ENCODE peak calls at places on chromosome 4, in four cellular contexts. E is NT2/D1, X is OCI-LY7, A is right atrium auricular region. T is an unnamed sample.
A peak's percentile ranks its signal among the peaks of the same experiment; 100 is the strongest.

GRCh38 chr4:98794565-98795205 is 134.2 kb downstream of the EIF4E start:
- DNase-seq in E (no peak), X (no peak), A (no peak), T (no peak)

GRCh38 chr4:28391877-28392276 is 1531.2 kb downstream of the STIM2 start:
- DNase-seq in E (no peak), X (no peak), A (no peak), T (no peak)

GRCh38 chr4:109574443-109574850 is 14.4 kb downstream of the MCUB start:
- DNase-seq in E (no peak), X (peak; percentile 29), A (no peak), T (no peak)

GRCh38 chr4:44447563-44448504 is 775 bp downstream of the KCTD8 start:
- DNase-seq in E (no peak), X (no peak), A (peak; percentile 58), T (no peak)

GRCh38 chr4:6198768-6199343 is 1.5 kb downstream of the JAKMIP1 start:
- DNase-seq in E (no peak), X (no peak), A (no peak), T (no peak)

GRCh38 chr4:89723096-89723495 is 113.9 kb downstream of the SNCA start:
- DNase-seq in E (no peak), X (no peak), A (no peak), T (no peak)

GRCh38 chr4:118373614-118374255 is 20.9 kb upstream of the PRSS12 start:
- DNase-seq in E (no peak), X (no peak), A (no peak), T (no peak)

GRCh38 chr4:7043521-7044414 is 596 bp downstream of the TADA2B start:
- DNase-seq in E (no peak), X (peak; percentile 68), A (no peak), T (peak; percentile 48)

GRCh38 chr4:18568600-18568999 is 547.0 kb upstream of the LCORL start:
- DNase-seq in E (peak; percentile 5), X (no peak), A (no peak), T (no peak)

GRCh38 chr4:175373031-175373430 is 439.0 kb downstream of the GPM6A start:
- DNase-seq in E (no peak), X (no peak), A (no peak), T (no peak)

GRCh38 chr4:101393256-101393655 is 45.9 kb upstream of the PPP3CA start:
- DNase-seq in E (no peak), X (no peak), A (no peak), T (no peak)

GRCh38 chr4:186787536-186787935 is 63.9 kb upstream of the FAT1 start:
- DNase-seq in E (no peak), X (no peak), A (no peak), T (no peak)

GRCh38 chr4:137370699-137371098 is 161.6 kb downstream of the PCDH18 start:
- DNase-seq in E (no peak), X (no peak), A (no peak), T (no peak)

GRCh38 chr4:26105815-26106699 is 192.0 kb downstream of the SMIM20 start:
- DNase-seq in E (no peak), X (no peak), A (no peak), T (no peak)

GRCh38 chr4:113637363-113637762 is 124.2 kb downstream of the CAMK2D start:
- DNase-seq in E (no peak), X (no peak), A (no peak), T (no peak)

GRCh38 chr4:169846396-169846795 is 88.7 kb upstream of the HPF1 start:
- DNase-seq in E (no peak), X (no peak), A (no peak), T (no peak)

GRCh38 chr4:186900232-186900900 is 176.7 kb upstream of the FAT1 start:
- DNase-seq in E (no peak), X (no peak), A (no peak), T (no peak)

GRCh38 chr4:6150046-6150735 is 50.2 kb downstream of the JAKMIP1 start:
- DNase-seq in E (no peak), X (no peak), A (no peak), T (no peak)

DNA sequence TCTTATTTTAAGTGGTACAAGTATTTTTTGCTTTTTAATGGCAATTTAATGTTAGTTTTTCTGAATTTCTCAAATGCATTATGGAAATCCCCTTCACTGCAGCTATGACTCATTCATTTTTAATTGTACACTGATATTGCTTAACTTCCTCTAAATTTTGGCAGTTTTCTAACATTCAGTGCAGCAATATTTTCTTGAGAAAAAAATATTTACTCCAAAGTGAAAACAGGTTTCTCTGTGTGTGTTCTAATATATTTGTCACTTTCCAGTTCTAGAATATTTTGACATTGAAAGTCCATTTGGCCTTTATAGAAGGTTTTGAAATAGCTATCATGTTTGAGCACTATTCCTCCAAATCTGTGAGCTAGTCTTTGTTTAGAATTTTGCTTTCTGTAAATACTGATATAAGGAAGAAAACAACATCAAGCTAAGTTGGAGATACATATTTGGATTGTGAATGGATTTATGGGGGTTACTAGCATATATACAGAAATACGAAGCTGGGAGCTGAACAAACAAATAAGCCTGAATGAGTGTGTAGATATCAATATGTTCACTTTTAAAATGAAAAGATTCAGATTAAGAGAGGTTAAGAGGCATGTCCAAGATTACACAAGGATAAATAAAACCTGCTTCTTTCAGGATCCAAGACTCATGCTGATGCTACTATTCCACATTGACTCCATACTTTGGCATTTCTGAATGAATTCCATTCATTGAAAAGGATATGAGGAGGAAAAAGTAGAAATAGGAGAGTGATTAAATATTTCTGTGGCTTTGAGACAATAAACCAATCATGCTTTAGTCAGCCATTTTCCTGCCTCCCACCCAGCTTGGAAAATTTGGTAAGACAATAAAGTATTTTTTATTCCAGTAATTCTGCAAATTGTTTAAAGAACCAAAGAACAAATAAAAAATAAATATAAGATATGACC is 57.4 kb upstream of the SLIT2 start:
- DNase-seq in E (no peak), X (no peak), A (no peak), T (no peak)
- H3K9me3 ChIP-seq in E (peaks cover 13% of the 10 kb centered on the region), X (no peaks in the 10 kb centered on the region), A (no peaks in the 10 kb centered on the region), T (no peaks in the 10 kb centered on the region)

GRCh38 chr4:4349902-4350301 is 37.0 kb upstream of the NSG1 start:
- DNase-seq in E (no peak), X (no peak), A (no peak), T (no peak)
- H3K9me3 ChIP-seq in E (peaks cover 7% of the 10 kb centered on the region), X (peaks cover 28% of the 10 kb centered on the region), A (no peaks in the 10 kb centered on the region), T (no peaks in the 10 kb centered on the region)

GRCh38 chr4:75698162-75698962 is 25.2 kb upstream of the G3BP2 start:
- DNase-seq in E (no peak), X (peak; percentile 53), A (no peak), T (no peak)
- H3K9me3 ChIP-seq in E (no peaks in the 10 kb centered on the region), X (no peaks in the 10 kb centered on the region), A (no peaks in the 10 kb centered on the region), T (no peaks in the 10 kb centered on the region)

GRCh38 chr4:73205482-73205881 is 53.1 kb downstream of the ANKRD17 start:
- DNase-seq in E (no peak), X (no peak), A (no peak), T (no peak)
- H3K9me3 ChIP-seq in E (no peaks in the 10 kb centered on the region), X (no peaks in the 10 kb centered on the region), A (peaks cover 15% of the 10 kb centered on the region), T (no peaks in the 10 kb centered on the region)

GRCh38 chr4:22070256-22070655 is 121.7 kb upstream of the KCNIP4 start:
- DNase-seq in E (no peak), X (no peak), A (no peak), T (no peak)

GRCh38 chr4:22072240-22072639 is 123.7 kb upstream of the KCNIP4 start:
- DNase-seq in E (no peak), X (no peak), A (no peak), T (no peak)

GRCh38 chr4:22071749-22072148 is 123.2 kb upstream of the KCNIP4 start:
- DNase-seq in E (no peak), X (no peak), A (no peak), T (no peak)

GRCh38 chr4:22077571-22077970 is 129.0 kb upstream of the KCNIP4 start:
- DNase-seq in E (no peak), X (no peak), A (no peak), T (no peak)

DNA sequence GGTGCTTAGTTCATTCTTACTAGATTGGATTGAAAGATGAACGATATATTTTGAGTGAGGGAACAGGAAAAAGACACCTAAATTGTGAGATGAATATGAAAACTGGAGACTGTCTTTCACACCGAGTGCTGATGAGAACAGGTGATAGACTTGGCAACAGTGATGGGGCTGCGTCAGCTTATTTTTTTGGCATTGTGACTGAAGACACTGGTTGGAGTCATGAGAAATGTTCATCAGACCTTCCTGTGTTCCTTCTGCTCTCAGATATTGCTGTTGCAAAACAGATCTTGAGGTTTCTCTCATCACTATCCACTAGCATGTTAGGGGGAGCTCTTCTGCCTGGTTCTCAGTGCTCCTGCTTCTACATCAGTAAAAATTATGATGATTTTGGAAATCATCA is 124.2 kb upstream of the KCNIP4 start:
- DNase-seq in E (no peak), X (no peak), A (no peak), T (no peak)
- H3K9me3 ChIP-seq in E (peaks cover 11% of the 10 kb centered on the region), X (no peaks in the 10 kb centered on the region), A (no peaks in the 10 kb centered on the region), T (no peaks in the 10 kb centered on the region)

T was measured in HAP-1.